ENCODE peak calls at places on chromosomes 16 and 17, in four cellular contexts. E is stimulated activated CD8-positive, alpha-beta memory T cell treated with anti-CD3 and anti-CD28 coated beads, Interleukin-2, amount 100 ng/mL, for 48 hours; Z is NT2/D1; Q is left ventricle myocardium inferior. S is an unnamed sample.

GRCh38 chr17:80219013-80219776 is 938 bp downstream of the SGSH start:
- DNase-seq in Z (no peak), Q (peak; percentile 69), E (peak; percentile 79), S (peak; percentile 81)

GRCh38 chr16:31243734-31244670 is 15.8 kb upstream of the ITGAM start:
- DNase-seq in E (no peak), Z (no peak), Q (no peak), S (no peak)

GRCh38 chr16:79816081-79816497 is 215.6 kb upstream of the MAF start:
- DNase-seq in Z (no peak), Q (peak; percentile 33), E (no peak), S (no peak)

GRCh38 chr16:51542856-51543510 is 391.9 kb upstream of the SALL1 start:
- DNase-seq in E (no peak), Z (no peak), Q (no peak), S (no peak)

GRCh38 chr17:17503566-17504130 is 7.5 kb upstream of the RASD1 start:
- DNase-seq in Z (no peak), Q (peak; percentile 24), E (no peak), S (no peak)

GRCh38 chr17:32319548-32319905 is 22.4 kb downstream of the C17orf75 start:
- DNase-seq in Z (no peak), Q (peak; percentile 78), E (peak; percentile 57), S (peak; percentile 78)

GRCh38 chr16:17299790-17300189 is 171.0 kb downstream of the XYLT1 start:
- DNase-seq in Z (no peak), Q (no peak), E (no peak), S (no peak)

GRCh38 chr17:42457107-42457787 is 1.4 kb upstream of the ATP6V0A1 start:
- DNase-seq in E (no peak), Q (no peak), Z (no peak), S (no peak)

GRCh38 chr16:1121601-1122000 is 25.6 kb upstream of the C1QTNF8 start:
- DNase-seq in Z (no peak), E (no peak), Q (no peak), S (no peak)

GRCh38 chr16:27226476-27226875 is 23.1 kb downstream of the KDM8 start:
- DNase-seq in Z (no peak), E (no peak), Q (no peak), S (peak; percentile 28)

GRCh38 chr16:84247341-84247740 is 7.5 kb upstream of the KCNG4 start:
- DNase-seq in E (no peak), Q (no peak), Z (no peak), S (no peak)

GRCh38 chr17:2170023-2170422 is 115.1 kb downstream of the HIC1 start:
- DNase-seq in Z (no peak), Q (no peak), E (peak; percentile 3), S (no peak)

GRCh38 chr17:57538730-57539456 is 206.2 kb downstream of the CCDC182 start:
- DNase-seq in Z (no peak), E (no peak), Q (no peak), S (no peak)

GRCh38 chr16:11135167-11135973 is 120.6 kb downstream of the SOCS1 start:
- DNase-seq in E (no peak), Q (no peak), Z (no peak), S (no peak)

GRCh38 chr17:46777943-46778915 is 40.3 kb downstream of the WNT3 start:
- DNase-seq in Q (no peak), E (no peak), Z (no peak), S (no peak)

GRCh38 chr17:32206816-32207215 is 58.8 kb upstream of the RHBDL3 start:
- DNase-seq in Z (no peak), E (no peak), Q (no peak), S (no peak)

GRCh38 chr17:58352843-58353719 is 1.1 kb upstream of the SUPT4H1 start:
- DNase-seq in Q (no peak), Z (no peak), E (no peak), S (peak; percentile 55)

GRCh38 chr17:4229627-4230026 is 34.2 kb downstream of the ANKFY1 start:
- DNase-seq in Q (peak; percentile 51), E (no peak), Z (no peak), S (peak; percentile 51)

GRCh38 chr17:7704601-7705268 is at the start of gene EFNB3:
- DNase-seq in Q (no peak), E (no peak), Z (peak; percentile 51), S (no peak)

GRCh38 chr17:40021471-40021961 is 6.3 kb downstream of the CSF3 start:
- DNase-seq in Z (no peak), E (no peak), Q (no peak), S (peak; percentile 50)

GRCh38 chr17:55758171-55758570 is 7.3 kb downstream of the PCTP start:
- DNase-seq in E (no peak), Q (no peak), Z (no peak), S (no peak)

GRCh38 chr17:18960803-18961511 is 9.0 kb downstream of the SLC5A10 start:
- DNase-seq in Q (peak; percentile 81), Z (no peak), E (peak; percentile 78), S (peak; percentile 86)

GRCh38 chr16:67364610-67365256 is 28.6 kb downstream of the TPPP3 start:
- DNase-seq in Q (no peak), Z (no peak), E (no peak), S (no peak)

GRCh38 chr17:58300336-58300735 is 19.6 kb upstream of the MPO start:
- DNase-seq in Q (no peak), Z (no peak), E (no peak), S (no peak)

GRCh38 chr16:84569382-84569987 is 48.4 kb downstream of the COTL1 start:
- DNase-seq in E (no peak), Z (no peak), Q (no peak), S (no peak)

GRCh38 chr17:8739104-8739503 is 5.5 kb downstream of the CCDC42 start:
- DNase-seq in Q (no peak), Z (peak; percentile 55), E (no peak), S (no peak)

GRCh38 chr16:57167951-57168350 is 17.9 kb downstream of the PSME3IP1 start:
- DNase-seq in Q (no peak), Z (no peak), E (no peak), S (no peak)

GRCh38 chr17:17963694-17964436 is 8.3 kb downstream of the TOM1L2 start:
- DNase-seq in Z (no peak), Q (no peak), E (no peak), S (no peak)

GRCh38 chr17:78230252-78230962 is 1.0 kb upstream of the TMEM235 start:
- DNase-seq in Z (no peak), Q (no peak), E (no peak), S (no peak)

GRCh38 chr17:83193336-83194188 is 114.2 kb downstream of the METRNL start:
- DNase-seq in Z (no peak), Q (peak; percentile 16), E (no peak), S (peak; percentile 21)

GRCh38 chr17:61416540-61417363 is 17.1 kb downstream of the TBX2 start:
- DNase-seq in Z (no peak), E (no peak), Q (peak; percentile 90), S (peak; percentile 92)

GRCh38 chr16:87322360-87322759 is 5.2 kb upstream of the C16orf95 start:
- DNase-seq in Z (no peak), Q (no peak), E (no peak), S (no peak)

GRCh38 chr17:58344791-58345157 is 7.2 kb downstream of the SUPT4H1 start:
- DNase-seq in E (peak; percentile 27), Z (no peak), Q (no peak), S (no peak)

GRCh38 chr16:69438465-69438864 is 14.0 kb downstream of the CYB5B start:
- DNase-seq in Z (no peak), Q (no peak), E (no peak), S (no peak)

GRCh38 chr16:47581114-47581513 is 120.0 kb downstream of the PHKB start:
- DNase-seq in Z (no peak), E (no peak), Q (no peak), S (no peak)

GRCh38 chr17:10681866-10682446 is 15.4 kb downstream of the SCO1 start:
- DNase-seq in Z (no peak), E (no peak), Q (no peak), S (no peak)

S was measured in left cardiac atrium.